ENCODE peak calls at places on chromosomes 1 and 21, in eight cellular contexts. Z is fibroblast of lung; M is AG10803; R is Calu3; P is astrocyte of the spinal cord; V is AG08396; N is CD4-positive, CD25-positive, alpha-beta regulatory T cell; B is NCI-H526 treated with DMSO at 0.1 percent for 48 hours. T is an unnamed sample.
A peak's percentile ranks its signal among the peaks of the same experiment; 100 is the strongest.

GRCh38 chr1:110258734-110259133 is 48.6 kb downstream of the KCNC4 start:
- DNase-seq in Z (no peak), M (no peak), R (no peak), P (no peak), V (no peak), N (no peak), B (no peak), T (no peak)

GRCh38 chr21:35643176-35643575 is 417.1 kb downstream of the SETD4 start:
- DNase-seq in Z (peak; percentile 54), M (peak; percentile 73), R (no peak), P (peak; percentile 13), V (no peak), N (no peak), B (no peak), T (no peak)

GRCh38 chr1:181135462-181135781 is 46.9 kb downstream of the IER5 start:
- DNase-seq in Z (peak; percentile 49), M (peak; percentile 77), R (no peak), P (no peak), V (no peak), N (no peak), B (peak; percentile 83), T (peak; percentile 51)

GRCh38 chr1:119582801-119583200 is 65.3 kb downstream of the ZNF697 start:
- DNase-seq in Z (peak; percentile 48), M (peak; percentile 51), R (peak; percentile 52), P (peak; percentile 54), V (peak; percentile 32), N (no peak), B (peak; percentile 24), T (peak; percentile 59)

GRCh38 chr1:61616830-61617229 is 108.1 kb downstream of the TM2D1 start:
- DNase-seq in Z (no peak), M (no peak), R (no peak), P (no peak), V (no peak), N (no peak), B (no peak), T (no peak)

GRCh38 chr1:117580436-117580835 is 25.4 kb upstream of the TENT5C start:
- DNase-seq in Z (no peak), M (no peak), R (no peak), P (no peak), V (no peak), N (no peak), B (no peak), T (no peak)

GRCh38 chr1:248824701-248825100 is 1.0 kb downstream of the SH3BP5L start:
- DNase-seq in Z (no peak), M (no peak), R (no peak), P (no peak), V (no peak), N (no peak), B (no peak), T (no peak)

GRCh38 chr1:151898519-151898991 is 10.8 kb downstream of the THEM4 start:
- DNase-seq in Z (no peak), M (no peak), R (peak; percentile 48), P (no peak), V (no peak), N (peak; percentile 81), B (no peak), T (no peak)

GRCh38 chr1:204746838-204747442 is 61.4 kb upstream of the LRRN2 start:
- DNase-seq in Z (peak; percentile 32), M (peak; percentile 43), R (peak; percentile 52), P (peak; percentile 33), V (peak; percentile 64), N (peak; percentile 40), B (peak; percentile 33), T (peak; percentile 41)

GRCh38 chr21:33546076-33546475 is 3.2 kb downstream of the SON start:
- DNase-seq in Z (no peak), M (no peak), R (no peak), P (no peak), V (no peak), N (no peak), B (no peak), T (no peak)

GRCh38 chr1:221166162-221166500 is 286.9 kb downstream of the HLX start:
- DNase-seq in Z (no peak), M (peak; percentile 31), R (no peak), P (no peak), V (no peak), N (no peak), B (no peak), T (peak; percentile 4)

GRCh38 chr1:225460021-225460736 is 32.3 kb upstream of the LBR start:
- DNase-seq in Z (no peak), M (no peak), R (no peak), P (no peak), V (no peak), N (no peak), B (no peak), T (peak; percentile 62)

GRCh38 chr1:161207173-161207572 is 5.0 kb downstream of the NDUFS2 start:
- DNase-seq in Z (no peak), M (no peak), R (no peak), P (no peak), V (no peak), N (no peak), B (no peak), T (no peak)

GRCh38 chr1:916173-917075 is 7.3 kb upstream of the SAMD11 start:
- DNase-seq in Z (peak; percentile 43), M (no peak), R (peak; percentile 0), P (no peak), V (no peak), N (no peak), B (peak; percentile 63), T (peak; percentile 48)

GRCh38 chr1:162367772-162368171 is 8.9 kb downstream of the SPATA46 start:
- DNase-seq in Z (no peak), M (no peak), R (no peak), P (no peak), V (no peak), N (no peak), B (no peak), T (no peak)

GRCh38 chr1:180358649-180359048 is 128.6 kb downstream of the LHX4 start:
- DNase-seq in Z (peak; percentile 20), M (peak; percentile 2), R (no peak), P (no peak), V (peak; percentile 20), N (no peak), B (no peak), T (peak; percentile 23)

GRCh38 chr1:171898956-171899355 is 57.7 kb downstream of the DNM3 start:
- DNase-seq in Z (peak; percentile 39), M (no peak), R (no peak), P (peak; percentile 24), V (no peak), N (no peak), B (peak; percentile 97), T (peak; percentile 61)

GRCh38 chr1:248847956-248848561 is 10.0 kb downstream of the ZNF672 start:
- DNase-seq in Z (no peak), M (no peak), R (no peak), P (no peak), V (no peak), N (no peak), B (no peak), T (no peak)

GRCh38 chr1:54649130-54649898 is 7.7 kb downstream of the MROH7 start:
- DNase-seq in Z (no peak), M (no peak), R (no peak), P (no peak), V (no peak), N (no peak), B (no peak), T (no peak)

GRCh38 chr1:53896673-53897229 is 2.8 kb downstream of the DIO1 start:
- DNase-seq in Z (peak; percentile 87), M (peak; percentile 96), R (no peak), P (peak; percentile 79), V (peak; percentile 60), N (no peak), B (no peak), T (peak; percentile 85)

GRCh38 chr1:77732090-77732489 is 27.6 kb downstream of the USP33 start:
- DNase-seq in Z (no peak), M (no peak), R (no peak), P (no peak), V (no peak), N (no peak), B (no peak), T (no peak)

GRCh38 chr1:234197839-234198238 is 175.4 kb upstream of the COA6 start:
- DNase-seq in Z (no peak), M (no peak), R (no peak), P (no peak), V (no peak), N (no peak), B (no peak), T (no peak)

T was measured in astrocyte of the hippocampus.